ENCODE peak calls at places on chromosomes 4 and X, in four cellular contexts. B is lung, H is thoracic aorta, J is A549. G is an unnamed sample.

GRCh38 chrX:136086521-136086920 is 60.8 kb upstream of the FHL1 start:
- DNase-seq in B (no peak), H (no peak), J (no peak), G (no peak)

GRCh38 chrX:115948018-115948923 is 222.3 kb upstream of the AGTR2 start:
- DNase-seq in B (no peak), H (no peak), J (no peak), G (no peak)

GRCh38 chrX:274904-275475 is 6.2 kb upstream of the PLCXD1 start:
- DNase-seq in B (no peak), H (no peak), J (no peak), G (no peak)

GRCh38 chrX:78769356-78769755 is 21.8 kb downstream of the LPAR4 start:
- DNase-seq in B (no peak), H (no peak), J (no peak), G (no peak)

GRCh38 chr4:109946120-109946519 is 33.4 kb downstream of the EGF start:
- DNase-seq in B (no peak), H (no peak), J (no peak), G (no peak)

GRCh38 chrX:123924181-123924580 is 37.3 kb upstream of the STAG2 start:
- DNase-seq in B (no peak), H (no peak), J (no peak), G (no peak)

GRCh38 chr4:38080575-38080974 is 120.4 kb downstream of the PTTG2 start:
- DNase-seq in B (no peak), H (no peak), J (no peak), G (no peak)

GRCh38 chrX:40062525-40063193 is 35.1 kb downstream of the BCOR start:
- DNase-seq in B (no peak), H (no peak), J (no peak), G (no peak)

GRCh38 chr4:125084608-125085007 is 230.1 kb upstream of the FAT4 start:
- DNase-seq in B (no peak), H (no peak), J (no peak), G (no peak)
- TF ChIP-seq CTCF in B (no peak), H (no peak), J (no peak), G (no peak)

GRCh38 chr4:176660561-176660960 is 132.2 kb downstream of the VEGFC start:
- DNase-seq in B (no peak), H (no peak), J (peak), G (no peak)
- TF ChIP-seq CTCF in B (no peak), H (no peak), J (no peak), G (no peak)

DNA sequence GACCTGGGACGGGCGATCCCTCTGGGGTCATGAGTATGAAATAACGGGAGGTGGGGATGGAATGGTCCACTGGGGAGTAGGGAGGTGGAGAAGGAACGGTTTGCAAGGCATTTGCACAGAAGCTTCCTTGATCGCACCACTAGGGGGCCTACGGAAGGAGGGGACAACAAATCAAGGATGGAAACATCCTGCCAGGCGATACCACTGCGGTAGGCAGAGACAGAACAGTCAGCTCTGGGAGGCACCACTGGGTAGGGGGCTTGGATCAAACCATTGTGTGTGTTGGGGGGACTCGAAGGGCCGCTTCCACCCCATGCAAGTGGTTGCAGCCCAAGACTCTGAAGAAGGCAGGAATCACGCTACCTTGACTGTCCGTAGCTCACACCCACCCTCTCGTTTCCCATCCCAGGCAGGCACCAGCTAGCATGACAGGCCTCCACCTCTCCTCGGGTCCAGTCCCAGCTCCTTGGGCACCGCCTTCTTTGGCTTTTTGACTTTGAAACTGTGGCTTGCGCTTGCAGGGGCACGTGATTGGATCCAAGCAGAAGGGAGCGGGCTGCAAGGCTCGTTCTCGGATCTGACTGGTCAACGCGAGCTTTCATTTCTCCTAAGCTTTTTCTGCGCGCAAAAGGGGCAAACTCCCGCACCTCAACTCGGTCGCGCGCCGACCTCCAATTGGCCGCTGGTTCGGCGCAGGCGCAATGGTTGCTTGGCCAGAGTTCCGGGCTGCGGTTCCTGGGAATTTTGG is 28.4 kb downstream of the GAGE1 start:
- DNase-seq in B (no peak), H (no peak), J (peak), G (no peak)
- TF ChIP-seq CTCF in B (no peak), H (no peak), J (peak), G (no peak)

GRCh38 chr4:14877246-14878220 is 124.7 kb upstream of the CPEB2 start:
- DNase-seq in B (peak), H (no peak), J (no peak), G (no peak)

GRCh38 chr4:14874990-14875389 is 127.3 kb upstream of the CPEB2 start:
- DNase-seq in B (no peak), H (no peak), J (no peak), G (no peak)

GRCh38 chr4:14867847-14868246 is 134.4 kb upstream of the CPEB2 start:
- DNase-seq in B (no peak), H (no peak), J (no peak), G (no peak)

GRCh38 chr4:14868426-14868825 is 133.9 kb upstream of the CPEB2 start:
- DNase-seq in B (no peak), H (no peak), J (no peak), G (no peak)

GRCh38 chr4:14871676-14872430 is 130.4 kb upstream of the CPEB2 start:
- DNase-seq in B (no peak), H (no peak), J (no peak), G (no peak)
- TF ChIP-seq CTCF in B (no peak), H (no peak), J (no peak), G (peak)

GRCh38 chr4:128310266-128310697 is 22.7 kb upstream of the PGRMC2 start:
- DNase-seq in B (no peak), H (no peak), J (peak), G (no peak)
- TF ChIP-seq CTCF in B (no peak), H (no peak), J (peak), G (peak)

GRCh38 chr4:128427832-128428366 is 140.3 kb upstream of the PGRMC2 start:
- DNase-seq in B (peak), H (no peak), J (peak), G (peak)
- TF ChIP-seq CTCF in B (peak), H (peak), J (peak), G (peak)

GRCh38 chrX:8724176-8724757 is 7.7 kb downstream of the ANOS1 start:
- DNase-seq in B (no peak), H (no peak), J (peak), G (no peak)
- TF ChIP-seq CTCF in B (no peak), H (no peak), J (no peak), G (no peak)

GRCh38 chr4:151043803-151044535 is 28.9 kb upstream of the LRBA start:
- DNase-seq in B (no peak), H (no peak), J (no peak), G (no peak)
- TF ChIP-seq CTCF in B (no peak), H (no peak), J (no peak), G (no peak)

GRCh38 chr4:2154215-2154614 is 87.7 kb downstream of the HAUS3 start:
- DNase-seq in B (no peak), H (no peak), J (no peak), G (no peak)
- TF ChIP-seq CTCF in B (no peak), H (no peak), J (no peak), G (no peak)